ENCODE peak calls at places on chromosomes 13 and 19, in eight cellular contexts. H is OCI-LY7, P is IMR-90, S is tibial artery, Z is transverse colon, C is ascending aorta, O is dorsolateral prefrontal cortex, K is foreskin keratinocyte. J is an unnamed sample.
A peak's percentile ranks its signal among the peaks of the same experiment; 100 is the strongest.

GRCh38 chr19:48918801-48919247 is 14.7 kb upstream of the DHDH start:
- DNase-seq in H (peak; percentile 77), P (no peak), S (no peak), Z (no peak), C (no peak), O (no peak), K (no peak), J (no peak)

GRCh38 chr13:78194904-78195639 is 276.4 kb upstream of the EDNRB start:
- DNase-seq in H (no peak), P (peak; percentile 69), S (no peak), Z (no peak), C (no peak), O (no peak), K (peak; percentile 6), J (no peak)

GRCh38 chr13:100176781-100177389 is 88.0 kb downstream of the PCCA start:
- DNase-seq in H (no peak), P (peak; percentile 54), S (no peak), Z (no peak), C (no peak), O (no peak), K (no peak), J (no peak)

GRCh38 chr19:10142701-10143375 is 23.1 kb upstream of the EIF3G start:
- DNase-seq in H (no peak), P (no peak), S (no peak), Z (peak; percentile 48), C (no peak), O (no peak), K (no peak), J (no peak)

GRCh38 chr19:29819300-29819699 is 7.5 kb downstream of the CCNE1 start:
- DNase-seq in H (no peak), P (no peak), S (no peak), Z (no peak), C (no peak), O (no peak), K (no peak), J (no peak)

GRCh38 chr19:51002101-51002532 is 713 bp upstream of the KLK8 start:
- DNase-seq in H (no peak), P (no peak), S (no peak), Z (no peak), C (no peak), O (no peak), K (no peak), J (no peak)

GRCh38 chr19:58059003-58059671 is at the start of gene ZNF135:
- DNase-seq in H (no peak), P (peak; percentile 50), S (peak; percentile 94), Z (peak; percentile 79), C (peak; percentile 23), O (peak; percentile 86), K (no peak), J (peak; percentile 86)

GRCh38 chr19:44624840-44625354 is 11.5 kb downstream of the IGSF23 start:
- DNase-seq in H (no peak), P (no peak), S (no peak), Z (no peak), C (no peak), O (no peak), K (no peak), J (no peak)

GRCh38 chr19:50568321-50569022 is at the start of gene LRRC4B:
- DNase-seq in H (no peak), P (no peak), S (no peak), Z (no peak), C (no peak), O (peak; percentile 65), K (no peak), J (no peak)

GRCh38 chr19:21432590-21432989 is 35.7 kb downstream of the ZNF493 start:
- DNase-seq in H (no peak), P (no peak), S (no peak), Z (no peak), C (no peak), O (no peak), K (no peak), J (peak; percentile 83)

GRCh38 chr19:21434516-21434915 is 37.6 kb downstream of the ZNF493 start:
- DNase-seq in H (no peak), P (no peak), S (no peak), Z (no peak), C (no peak), O (no peak), K (no peak), J (no peak)

GRCh38 chr19:21439372-21439771 is 42.4 kb downstream of the ZNF493 start:
- DNase-seq in H (no peak), P (no peak), S (no peak), Z (no peak), C (no peak), O (no peak), K (peak; percentile 16), J (peak; percentile 82)

GRCh38 chr19:21430674-21431073 is 33.7 kb downstream of the ZNF493 start:
- DNase-seq in H (no peak), P (no peak), S (no peak), Z (no peak), C (no peak), O (no peak), K (no peak), J (no peak)

GRCh38 chr19:21434967-21435544 is 38.1 kb downstream of the ZNF493 start:
- DNase-seq in H (no peak), P (no peak), S (no peak), Z (no peak), C (no peak), O (no peak), K (no peak), J (peak; percentile 24)
- H3K27ac ChIP-seq in H (no peak overlapping the region), P (no peak overlapping the region), S (peak overlapping the region; percentile 55), Z (no peak overlapping the region), C (peak overlapping the region; percentile 21), O (no peak overlapping the region), K (no peak overlapping the region), J (peak overlapping the region; percentile 38)

GRCh38 chr13:30113531-30113930 is 193.8 kb downstream of the KATNAL1 start:
- DNase-seq in H (no peak), P (no peak), S (no peak), Z (no peak), C (no peak), O (no peak), K (no peak), J (no peak)
- H3K27ac ChIP-seq in H (no peak overlapping the region), P (no peak overlapping the region), S (peak overlapping the region; percentile 72), Z (peak overlapping the region; percentile 88), C (peak overlapping the region; percentile 54), O (peak overlapping the region; percentile 86), K (no peak overlapping the region), J (peak overlapping the region; percentile 91)

GRCh38 chr19:55257461-55258411 is 1.1 kb downstream of the PPP6R1 start:
- DNase-seq in H (peak; percentile 47), P (peak; percentile 32), S (no peak), Z (no peak), C (no peak), O (no peak), K (no peak), J (peak; percentile 23)
- H3K27ac ChIP-seq in H (peak overlapping the region; percentile 97), P (peak overlapping the region; percentile 69), S (peak overlapping the region; percentile 85), Z (peak overlapping the region; percentile 92), C (peak overlapping the region; percentile 28), O (peak overlapping the region; percentile 98), K (peak overlapping the region; percentile 70), J (peak overlapping the region; percentile 92)

GRCh38 chr13:40974460-40975407 is 44.4 kb downstream of the ELF1 start:
- DNase-seq in H (peak; percentile 78), P (peak; percentile 66), S (no peak), Z (peak; percentile 20), C (no peak), O (no peak), K (no peak), J (peak; percentile 36)
- H3K27ac ChIP-seq in H (peak overlapping the region; percentile 64), P (no peak overlapping the region), S (no peak overlapping the region), Z (peak overlapping the region; percentile 78), C (no peak overlapping the region), O (no peak overlapping the region), K (no peak overlapping the region), J (peak overlapping the region; percentile 70)

DNA sequence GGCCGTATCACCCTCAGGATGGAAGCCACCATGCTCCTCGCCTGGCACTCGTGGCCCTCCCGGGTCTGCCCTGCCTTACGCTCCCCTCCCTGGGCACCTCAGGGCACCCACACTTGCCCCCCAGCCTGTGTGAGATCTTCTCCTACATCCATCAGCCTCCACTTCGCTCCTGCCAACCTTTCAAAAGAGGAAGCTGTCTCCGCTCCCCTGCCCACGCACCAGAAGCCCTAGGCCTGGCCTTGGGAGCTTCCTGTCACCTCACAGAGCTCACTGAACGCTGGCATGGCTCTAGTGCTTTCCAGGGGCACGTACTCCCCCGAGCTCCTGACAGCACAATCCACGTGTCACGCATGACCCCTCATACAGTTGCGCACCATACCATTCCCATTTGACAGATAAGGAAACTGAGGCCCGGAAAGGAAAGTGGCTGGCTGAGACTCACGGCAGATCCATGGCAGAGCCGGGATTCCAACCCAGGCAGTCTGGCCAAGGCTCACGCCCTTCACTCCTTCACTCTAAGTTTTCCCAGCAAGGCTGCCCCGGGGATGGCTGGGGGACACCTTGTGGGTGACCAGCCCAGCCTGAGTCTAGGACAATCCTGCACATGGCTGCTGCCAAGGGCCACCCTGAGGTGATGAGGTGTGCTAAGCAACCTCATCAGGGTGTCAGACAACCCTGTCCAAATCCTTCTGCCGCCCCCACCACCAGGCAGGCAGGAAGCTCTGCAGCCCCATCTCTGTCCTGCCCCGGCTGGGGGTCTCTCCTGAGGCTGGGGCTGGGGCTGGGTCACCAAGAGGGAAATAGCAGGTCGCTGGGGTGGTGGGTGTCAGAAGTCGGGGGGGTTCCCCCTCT is 19.3 kb downstream of the PPP1R12C start:
- DNase-seq in H (no peak), P (no peak), S (no peak), Z (no peak), C (no peak), O (no peak), K (no peak), J (no peak)
- H3K27ac ChIP-seq in H (no peak overlapping the region), P (no peak overlapping the region), S (no peak overlapping the region), Z (no peak overlapping the region), C (no peak overlapping the region), O (no peak overlapping the region), K (no peak overlapping the region), J (no peak overlapping the region)

GRCh38 chr13:33262069-33262487 is 23.5 kb downstream of the STARD13 start:
- DNase-seq in H (no peak), P (peak; percentile 70), S (no peak), Z (peak; percentile 39), C (no peak), O (no peak), K (peak; percentile 85), J (no peak)

GRCh38 chr13:33261426-33262068 is 24.0 kb downstream of the STARD13 start:
- DNase-seq in H (no peak), P (peak; percentile 31), S (no peak), Z (no peak), C (no peak), O (no peak), K (no peak), J (no peak)

GRCh38 chr13:33259296-33259695 is 26.3 kb downstream of the STARD13 start:
- DNase-seq in H (no peak), P (no peak), S (no peak), Z (no peak), C (no peak), O (no peak), K (no peak), J (no peak)

GRCh38 chr13:33258437-33259193 is 26.9 kb downstream of the STARD13 start:
- DNase-seq in H (no peak), P (peak; percentile 63), S (no peak), Z (no peak), C (no peak), O (no peak), K (no peak), J (no peak)

GRCh38 chr13:33260168-33261098 is 25.1 kb downstream of the STARD13 start:
- DNase-seq in H (no peak), P (peak; percentile 70), S (no peak), Z (no peak), C (no peak), O (no peak), K (no peak), J (peak; percentile 46)
- H3K27ac ChIP-seq in H (no peak overlapping the region), P (peak overlapping the region; percentile 40), S (no peak overlapping the region), Z (peak overlapping the region; percentile 69), C (no peak overlapping the region), O (peak overlapping the region; percentile 91), K (no peak overlapping the region), J (no peak overlapping the region)

J was measured in body of pancreas.